ENCODE peak calls at places on chromosome 9, in six cellular contexts. P is smooth muscle cell of the brain vasculature; F is GM12892; K is non-pigmented ciliary epithelial cell; S is left cardiac atrium; Z is activated T-helper 1 cell treated with anti-CD3 and anti-CD28 coated beads, Interleukin-12 subunit alpha, Interleukin-12 subunit beta, Interleukin-2, Interleukin-4 antibody, amounts not matched to agents 30 ng/mL and 10 ng/mL and 1 ng/mL, durations not matched to agents 14 hours and 24 hours and 36 hours. H is an unnamed sample.

GRCh38 chr9:19028835-19029451 is 4.1 kb downstream of the SAXO1 start:
- DNase-seq in P (peak), F (peak), K (peak), S (no peak), Z (peak), H (no peak)

GRCh38 chr9:137449931-137450537 is 8.9 kb upstream of the ENTPD8 start:
- DNase-seq in P (no peak), F (no peak), K (no peak), S (peak), Z (no peak), H (no peak)

GRCh38 chr9:129138144-129138462 is 26.9 kb downstream of the PTPA start:
- DNase-seq in P (no peak), F (no peak), K (no peak), S (no peak), Z (no peak), H (no peak)

GRCh38 chr9:78035369-78035993 is 3.9 kb upstream of the GNAQ start:
- DNase-seq in P (peak), F (peak), K (no peak), S (peak), Z (peak), H (peak)

GRCh38 chr9:18379073-18379811 is 94.7 kb upstream of the ADAMTSL1 start:
- DNase-seq in P (no peak), F (no peak), K (peak), S (no peak), Z (no peak), H (no peak)

GRCh38 chr9:133387680-133388079 is 11.5 kb downstream of the STKLD1 start:
- DNase-seq in P (no peak), F (no peak), K (no peak), S (no peak), Z (no peak), H (no peak)

GRCh38 chr9:133944746-133945135 is 47.4 kb downstream of the VAV2 start:
- DNase-seq in P (no peak), F (no peak), K (peak), S (peak), Z (no peak), H (peak)

GRCh38 chr9:101486693-101487442 is 46.8 kb upstream of the RNF20 start:
- DNase-seq in P (no peak), F (no peak), K (no peak), S (peak), Z (no peak), H (no peak)

GRCh38 chr9:38026021-38026809 is 42.8 kb downstream of the SHB start:
- DNase-seq in P (peak), F (no peak), K (peak), S (peak), Z (no peak), H (peak)

GRCh38 chr9:138073808-138074207 is 196.2 kb downstream of the CACNA1B start:
- DNase-seq in P (no peak), F (no peak), K (no peak), S (no peak), Z (no peak), H (no peak)

GRCh38 chr9:83981126-83981871 is 694 bp downstream of the RMI1 start:
- DNase-seq in P (no peak), F (no peak), K (no peak), S (no peak), Z (peak), H (no peak)

GRCh38 chr9:97046228-97046627 is 7.3 kb upstream of the CTSV start:
- DNase-seq in P (no peak), F (no peak), K (no peak), S (peak), Z (no peak), H (no peak)

GRCh38 chr9:4197548-4197947 is 102.3 kb downstream of the GLIS3 start:
- DNase-seq in P (no peak), F (no peak), K (no peak), S (no peak), Z (no peak), H (no peak)

GRCh38 chr9:5502553-5502952 is 7.8 kb upstream of the PDCD1LG2 start:
- DNase-seq in P (no peak), F (no peak), K (no peak), S (no peak), Z (no peak), H (no peak)

GRCh38 chr9:87256973-87257372 is 240.7 kb upstream of the DAPK1 start:
- DNase-seq in P (no peak), F (no peak), K (no peak), S (no peak), Z (no peak), H (no peak)

GRCh38 chr9:137967280-137967943 is 89.8 kb downstream of the CACNA1B start:
- DNase-seq in P (no peak), F (no peak), K (no peak), S (no peak), Z (no peak), H (no peak)

GRCh38 chr9:92679413-92680165 is 9.7 kb upstream of the IPPK start:
- DNase-seq in P (no peak), F (no peak), K (no peak), S (no peak), Z (no peak), H (no peak)

GRCh38 chr9:33155393-33155792 is 11.7 kb downstream of the B4GALT1 start:
- DNase-seq in P (no peak), F (no peak), K (no peak), S (no peak), Z (no peak), H (no peak)

GRCh38 chr9:127154390-127155191 is 32.2 kb upstream of the ANGPTL2 start:
- DNase-seq in P (no peak), F (no peak), K (no peak), S (peak), Z (no peak), H (peak)

GRCh38 chr9:20351715-20352114 is 270.6 kb downstream of the MLLT3 start:
- DNase-seq in P (no peak), F (no peak), K (no peak), S (no peak), Z (no peak), H (no peak)

GRCh38 chr9:98576354-98576753 is 132.4 kb downstream of the GABBR2 start:
- DNase-seq in P (no peak), F (no peak), K (no peak), S (no peak), Z (no peak), H (no peak)

GRCh38 chr9:133844876-133845658 is 106.9 kb upstream of the SARDH start:
- DNase-seq in P (no peak), F (no peak), K (peak), S (peak), Z (no peak), H (peak)

GRCh38 chr9:99833735-99834134 is 12.1 kb downstream of the NR4A3 start:
- DNase-seq in P (no peak), F (no peak), K (no peak), S (no peak), Z (no peak), H (no peak)

H was measured in pulmonary artery endothelial cell.